ENCODE peak calls at places on chromosomes 13 and 19, in ten cellular contexts. One of them, this sample, is unnamed.

GRCh38 chr19:44050740-44051653 is 839 bp upstream of the ZNF223 start:
- DNase-seq in nucleus accumbens: peak
- DNase-seq in T1000: no peak
- DNase-seq in HFF-Myc: no peak
- DNase-seq in sigmoid colon: no peak
- DNase-seq in NCI-H1105 treated with DMSO at 0.1 percent for 48 hours: peak
- DNase-seq in dorsolateral prefrontal cortex: no peak
- DNase-seq in A549: peak
- DNase-seq in fibroblast of villous mesenchyme: no peak
- DNase-seq in T follicular helper cell: no peak
- DNase-seq in this sample: no peak

GRCh38 chr19:4952945-4953344 is 16.0 kb upstream of the KDM4B start:
- DNase-seq in nucleus accumbens: no peak
- DNase-seq in T1000: no peak
- DNase-seq in HFF-Myc: no peak
- DNase-seq in sigmoid colon: no peak
- DNase-seq in NCI-H1105 treated with DMSO at 0.1 percent for 48 hours: no peak
- DNase-seq in dorsolateral prefrontal cortex: no peak
- DNase-seq in A549: no peak
- DNase-seq in fibroblast of villous mesenchyme: no peak
- DNase-seq in T follicular helper cell: no peak
- DNase-seq in this sample: no peak

GRCh38 chr13:22091971-22092300 is 421.1 kb downstream of the FGF9 start:
- DNase-seq in nucleus accumbens: no peak
- DNase-seq in T1000: no peak
- DNase-seq in HFF-Myc: no peak
- DNase-seq in sigmoid colon: no peak
- DNase-seq in NCI-H1105 treated with DMSO at 0.1 percent for 48 hours: no peak
- DNase-seq in dorsolateral prefrontal cortex: no peak
- DNase-seq in A549: no peak
- DNase-seq in fibroblast of villous mesenchyme: no peak
- DNase-seq in T follicular helper cell: no peak
- DNase-seq in this sample: no peak

GRCh38 chr13:50290186-50290585 is 274.9 kb downstream of the KCNRG start:
- DNase-seq in nucleus accumbens: no peak
- DNase-seq in T1000: no peak
- DNase-seq in HFF-Myc: no peak
- DNase-seq in sigmoid colon: no peak
- DNase-seq in NCI-H1105 treated with DMSO at 0.1 percent for 48 hours: no peak
- DNase-seq in dorsolateral prefrontal cortex: no peak
- DNase-seq in A549: no peak
- DNase-seq in fibroblast of villous mesenchyme: no peak
- DNase-seq in T follicular helper cell: no peak
- DNase-seq in this sample: no peak

GRCh38 chr19:33295621-33296472 is 6.5 kb downstream of the CEBPA start:
- DNase-seq in nucleus accumbens: no peak
- DNase-seq in T1000: no peak
- DNase-seq in HFF-Myc: no peak
- DNase-seq in sigmoid colon: peak
- DNase-seq in NCI-H1105 treated with DMSO at 0.1 percent for 48 hours: no peak
- DNase-seq in dorsolateral prefrontal cortex: peak
- DNase-seq in A549: no peak
- DNase-seq in fibroblast of villous mesenchyme: no peak
- DNase-seq in T follicular helper cell: no peak
- DNase-seq in this sample: no peak

GRCh38 chr19:49890349-49891311 is 6.1 kb downstream of the IL4I1 start:
- DNase-seq in nucleus accumbens: no peak
- DNase-seq in T1000: no peak
- DNase-seq in HFF-Myc: no peak
- DNase-seq in sigmoid colon: no peak
- DNase-seq in NCI-H1105 treated with DMSO at 0.1 percent for 48 hours: peak
- DNase-seq in dorsolateral prefrontal cortex: no peak
- DNase-seq in A549: no peak
- DNase-seq in fibroblast of villous mesenchyme: no peak
- DNase-seq in T follicular helper cell: peak
- DNase-seq in this sample: peak

GRCh38 chr19:45424191-45425058 is 708 bp upstream of the ERCC1 start:
- DNase-seq in nucleus accumbens: no peak
- DNase-seq in T1000: peak
- DNase-seq in HFF-Myc: peak
- DNase-seq in sigmoid colon: peak
- DNase-seq in NCI-H1105 treated with DMSO at 0.1 percent for 48 hours: peak
- DNase-seq in dorsolateral prefrontal cortex: no peak
- DNase-seq in A549: peak
- DNase-seq in fibroblast of villous mesenchyme: peak
- DNase-seq in T follicular helper cell: no peak
- DNase-seq in this sample: peak

GRCh38 chr19:18320865-18321728 is 1.8 kb downstream of the LSM4 start:
- DNase-seq in nucleus accumbens: no peak
- DNase-seq in T1000: no peak
- DNase-seq in HFF-Myc: no peak
- DNase-seq in sigmoid colon: no peak
- DNase-seq in NCI-H1105 treated with DMSO at 0.1 percent for 48 hours: no peak
- DNase-seq in dorsolateral prefrontal cortex: no peak
- DNase-seq in A549: no peak
- DNase-seq in fibroblast of villous mesenchyme: peak
- DNase-seq in T follicular helper cell: no peak
- DNase-seq in this sample: no peak

GRCh38 chr19:51566489-51567100 is 4.5 kb upstream of the ZNF175 start:
- DNase-seq in nucleus accumbens: no peak
- DNase-seq in T1000: no peak
- DNase-seq in HFF-Myc: no peak
- DNase-seq in sigmoid colon: no peak
- DNase-seq in NCI-H1105 treated with DMSO at 0.1 percent for 48 hours: no peak
- DNase-seq in dorsolateral prefrontal cortex: no peak
- DNase-seq in A549: no peak
- DNase-seq in fibroblast of villous mesenchyme: no peak
- DNase-seq in T follicular helper cell: no peak
- DNase-seq in this sample: no peak

GRCh38 chr13:110506859-110507566 is 54.5 kb downstream of the RAB20 start:
- DNase-seq in nucleus accumbens: no peak
- DNase-seq in T1000: no peak
- DNase-seq in HFF-Myc: no peak
- DNase-seq in sigmoid colon: peak
- DNase-seq in NCI-H1105 treated with DMSO at 0.1 percent for 48 hours: peak
- DNase-seq in dorsolateral prefrontal cortex: no peak
- DNase-seq in A549: peak
- DNase-seq in fibroblast of villous mesenchyme: peak
- DNase-seq in T follicular helper cell: no peak
- DNase-seq in this sample: no peak

GRCh38 chr13:59112375-59112774 is 1051.4 kb downstream of the DIAPH3 start:
- DNase-seq in nucleus accumbens: peak
- DNase-seq in T1000: no peak
- DNase-seq in HFF-Myc: peak
- DNase-seq in sigmoid colon: peak
- DNase-seq in NCI-H1105 treated with DMSO at 0.1 percent for 48 hours: no peak
- DNase-seq in dorsolateral prefrontal cortex: no peak
- DNase-seq in A549: peak
- DNase-seq in fibroblast of villous mesenchyme: peak
- DNase-seq in T follicular helper cell: no peak
- DNase-seq in this sample: no peak

GRCh38 chr13:112434937-112435523 is 58.9 kb downstream of the SPACA7 start:
- DNase-seq in nucleus accumbens: no peak
- DNase-seq in T1000: no peak
- DNase-seq in HFF-Myc: no peak
- DNase-seq in sigmoid colon: no peak
- DNase-seq in NCI-H1105 treated with DMSO at 0.1 percent for 48 hours: no peak
- DNase-seq in dorsolateral prefrontal cortex: no peak
- DNase-seq in A549: no peak
- DNase-seq in fibroblast of villous mesenchyme: no peak
- DNase-seq in T follicular helper cell: no peak
- DNase-seq in this sample: no peak

GRCh38 chr19:57559008-57559403 is 657 bp downstream of the ZNF550 start:
- DNase-seq in nucleus accumbens: no peak
- DNase-seq in T1000: no peak
- DNase-seq in HFF-Myc: no peak
- DNase-seq in sigmoid colon: no peak
- DNase-seq in NCI-H1105 treated with DMSO at 0.1 percent for 48 hours: no peak
- DNase-seq in dorsolateral prefrontal cortex: no peak
- DNase-seq in A549: peak
- DNase-seq in fibroblast of villous mesenchyme: peak
- DNase-seq in T follicular helper cell: no peak
- DNase-seq in this sample: no peak

GRCh38 chr13:63184693-63185092 is 1769.0 kb upstream of the PCDH20 start:
- DNase-seq in nucleus accumbens: no peak
- DNase-seq in T1000: peak
- DNase-seq in HFF-Myc: peak
- DNase-seq in sigmoid colon: no peak
- DNase-seq in NCI-H1105 treated with DMSO at 0.1 percent for 48 hours: no peak
- DNase-seq in dorsolateral prefrontal cortex: no peak
- DNase-seq in A549: peak
- DNase-seq in fibroblast of villous mesenchyme: no peak
- DNase-seq in T follicular helper cell: no peak
- DNase-seq in this sample: no peak

GRCh38 chr19:1445932-1446712 is 3.8 kb upstream of the APC2 start:
- DNase-seq in nucleus accumbens: peak
- DNase-seq in T1000: peak
- DNase-seq in HFF-Myc: no peak
- DNase-seq in sigmoid colon: no peak
- DNase-seq in NCI-H1105 treated with DMSO at 0.1 percent for 48 hours: peak
- DNase-seq in dorsolateral prefrontal cortex: peak
- DNase-seq in A549: peak
- DNase-seq in fibroblast of villous mesenchyme: no peak
- DNase-seq in T follicular helper cell: no peak
- DNase-seq in this sample: no peak

GRCh38 chr19:45824041-45824471 is 8.9 kb upstream of the RSPH6A start:
- DNase-seq in nucleus accumbens: peak
- DNase-seq in T1000: no peak
- DNase-seq in HFF-Myc: no peak
- DNase-seq in sigmoid colon: no peak
- DNase-seq in NCI-H1105 treated with DMSO at 0.1 percent for 48 hours: peak
- DNase-seq in dorsolateral prefrontal cortex: peak
- DNase-seq in A549: no peak
- DNase-seq in fibroblast of villous mesenchyme: no peak
- DNase-seq in T follicular helper cell: no peak
- DNase-seq in this sample: no peak

GRCh38 chr19:7923295-7924191 is 2.4 kb downstream of the CTXN1 start:
- DNase-seq in nucleus accumbens: peak
- DNase-seq in T1000: no peak
- DNase-seq in HFF-Myc: no peak
- DNase-seq in sigmoid colon: peak
- DNase-seq in NCI-H1105 treated with DMSO at 0.1 percent for 48 hours: no peak
- DNase-seq in dorsolateral prefrontal cortex: no peak
- DNase-seq in A549: no peak
- DNase-seq in fibroblast of villous mesenchyme: no peak
- DNase-seq in T follicular helper cell: no peak
- DNase-seq in this sample: no peak

GRCh38 chr13:73945871-73946270 is 188.3 kb downstream of the KLF12 start:
- DNase-seq in nucleus accumbens: peak
- DNase-seq in T1000: no peak
- DNase-seq in HFF-Myc: no peak
- DNase-seq in sigmoid colon: peak
- DNase-seq in NCI-H1105 treated with DMSO at 0.1 percent for 48 hours: no peak
- DNase-seq in dorsolateral prefrontal cortex: no peak
- DNase-seq in A549: no peak
- DNase-seq in fibroblast of villous mesenchyme: no peak
- DNase-seq in T follicular helper cell: no peak
- DNase-seq in this sample: no peak

GRCh38 chr19:18014197-18014596 is 6.2 kb downstream of the ARRDC2 start:
- DNase-seq in nucleus accumbens: no peak
- DNase-seq in T1000: no peak
- DNase-seq in HFF-Myc: no peak
- DNase-seq in sigmoid colon: no peak
- DNase-seq in NCI-H1105 treated with DMSO at 0.1 percent for 48 hours: no peak
- DNase-seq in dorsolateral prefrontal cortex: no peak
- DNase-seq in A549: no peak
- DNase-seq in fibroblast of villous mesenchyme: no peak
- DNase-seq in T follicular helper cell: peak
- DNase-seq in this sample: peak